ENCODE peak calls at places on chromosomes 4 and X, in ten cellular contexts. Q is WTC11, L is GM20000, M is foreskin fibroblast, P is dorsolateral prefrontal cortex, R is GM10248, F is AG10803, U is heart right ventricle, J is heart left ventricle, A is thoracic aorta. D is an unnamed sample.

GRCh38 chrX:9899640-9900075 is 67.5 kb upstream of the CLDN34 start:
- DNase-seq in Q (no peak), L (no peak), M (peak; percentile 65), P (peak; percentile 79), R (no peak), F (peak; percentile 83), U (no peak), J (no peak), A (no peak), D (no peak)

GRCh38 chr4:159341486-159341885 is 238.6 kb downstream of the RAPGEF2 start:
- DNase-seq in Q (no peak), L (no peak), M (peak; percentile 51), P (no peak), R (no peak), F (peak; percentile 18), U (no peak), J (no peak), A (no peak), D (no peak)

GRCh38 chrX:150966235-150966634 is 16.9 kb upstream of the HMGB3 start:
- DNase-seq in Q (no peak), L (no peak), M (no peak), P (no peak), R (no peak), F (no peak), U (no peak), J (no peak), A (no peak), D (no peak)

GRCh38 chr4:89000844-89001360 is 56.1 kb downstream of the FAM13A start:
- DNase-seq in Q (no peak), L (no peak), M (peak; percentile 33), P (no peak), R (no peak), F (peak; percentile 17), U (no peak), J (no peak), A (no peak), D (no peak)

GRCh38 chr4:69594382-69594781 is 45.1 kb downstream of the UGT2A2 start:
- DNase-seq in Q (no peak), L (no peak), M (no peak), P (no peak), R (no peak), F (no peak), U (no peak), J (no peak), A (no peak), D (no peak)

GRCh38 chrX:123455693-123456092 is 271.6 kb downstream of the GRIA3 start:
- DNase-seq in Q (no peak), L (no peak), M (no peak), P (no peak), R (no peak), F (no peak), U (no peak), J (no peak), A (no peak), D (no peak)

GRCh38 chrX:141142946-141143345 is 34.0 kb downstream of the LDOC1 start:
- DNase-seq in Q (no peak), L (no peak), M (peak; percentile 0), P (no peak), R (no peak), F (no peak), U (no peak), J (no peak), A (no peak), D (no peak)

GRCh38 chr4:8722556-8722955 is 130.0 kb downstream of the CPZ start:
- DNase-seq in Q (peak; percentile 2), L (no peak), M (no peak), P (no peak), R (no peak), F (no peak), U (no peak), J (no peak), A (no peak), D (no peak)

GRCh38 chrX:151921292-151921691 is 8.6 kb downstream of the MAGEA4 start:
- DNase-seq in Q (no peak), L (no peak), M (no peak), P (no peak), R (no peak), F (no peak), U (no peak), J (no peak), A (no peak), D (no peak)

GRCh38 chr4:15694431-15694830 is 8.4 kb upstream of the BST1 start:
- DNase-seq in Q (no peak), L (no peak), M (no peak), P (no peak), R (no peak), F (no peak), U (no peak), J (no peak), A (no peak), D (no peak)

GRCh38 chr4:1726146-1726934 is 5.0 kb downstream of the TACC3 start:
- DNase-seq in Q (peak; percentile 95), L (peak; percentile 82), M (peak; percentile 71), P (peak; percentile 95), R (peak; percentile 84), F (peak; percentile 76), U (peak; percentile 89), J (peak; percentile 84), A (peak; percentile 67), D (peak; percentile 96)
- TF ChIP-seq CTCF in Q (peak; percentile 98), L (peak; percentile 95), M (peak; percentile 99), P (peak; percentile 97), R (peak; percentile 94), F (peak; percentile 96), U (peak; percentile 99), J (peak; percentile 100), A (peak; percentile 97), D (peak; percentile 99)

GRCh38 chrX:11968470-11968869 is 169.8 kb upstream of the FRMPD4 start:
- DNase-seq in Q (no peak), L (no peak), M (no peak), P (no peak), R (no peak), F (peak; percentile 29), U (no peak), J (no peak), A (no peak), D (no peak)
- TF ChIP-seq CTCF in Q (no peak), L (no peak), M (no peak), P (no peak), R (no peak), F (no peak), U (no peak), J (no peak), A (no peak), D (no peak)

GRCh38 chrX:131675596-131676194 is 131.8 kb downstream of the OR13H1 start:
- DNase-seq in Q (no peak), L (peak; percentile 12), M (peak; percentile 1), P (no peak), R (peak; percentile 38), F (no peak), U (no peak), J (no peak), A (no peak), D (no peak)

DNA sequence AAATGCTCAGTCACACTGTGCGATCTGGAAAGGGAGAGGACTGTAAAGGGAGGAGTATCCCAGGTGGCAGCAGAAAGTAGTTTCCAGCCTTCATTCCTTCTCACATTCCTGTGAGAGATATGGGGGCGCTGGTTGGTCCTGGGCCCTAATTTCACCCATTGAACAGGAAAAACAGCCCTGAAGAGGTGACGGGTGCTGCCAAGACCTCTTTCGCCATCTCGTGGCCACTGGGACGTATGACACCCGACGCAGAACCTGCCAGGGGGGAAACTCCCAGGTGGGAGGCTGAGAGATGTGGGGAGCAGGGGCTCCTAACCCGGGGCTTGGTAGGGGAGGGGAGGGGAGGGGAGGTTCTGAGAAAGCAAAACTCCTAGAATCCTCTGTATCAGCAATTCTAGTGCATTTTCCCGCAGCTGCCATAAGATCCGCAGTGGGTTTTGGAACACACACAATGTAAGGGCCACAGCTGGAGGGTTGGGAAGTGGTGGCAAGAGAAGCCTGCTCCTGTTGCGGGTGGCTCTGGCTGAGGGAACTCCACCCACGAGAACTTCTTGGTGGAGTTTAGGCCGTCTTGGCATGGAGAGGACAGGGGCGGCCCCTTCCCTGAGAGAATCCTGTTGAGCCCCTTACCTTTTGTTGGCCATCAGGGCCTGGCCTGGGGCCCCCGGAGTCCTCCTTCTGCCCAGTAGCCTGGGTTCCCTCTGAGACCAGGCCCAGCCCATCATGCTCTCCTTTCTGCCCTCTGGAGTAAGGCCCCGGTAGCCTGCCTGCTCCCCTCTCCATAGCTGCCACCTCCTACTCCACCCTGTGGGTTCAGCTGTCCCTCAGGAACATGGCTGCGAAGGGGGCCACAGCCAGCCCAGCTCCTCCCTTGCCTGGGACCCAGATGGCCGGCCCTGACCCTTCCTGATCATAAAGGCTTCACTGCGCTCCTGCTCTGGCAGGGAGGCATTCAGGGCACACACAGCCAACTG is 134.1 kb downstream of the OR13H1 start:
- DNase-seq in Q (peak; percentile 65), L (peak; percentile 55), M (no peak), P (peak; percentile 58), R (peak; percentile 73), F (peak; percentile 5), U (peak; percentile 11), J (no peak), A (no peak), D (peak; percentile 51)
- TF ChIP-seq CTCF in Q (peak; percentile 58), L (peak; percentile 36), M (peak; percentile 52), P (peak; percentile 58), R (peak; percentile 58), F (peak; percentile 53), U (peak; percentile 51), J (peak; percentile 51), A (peak; percentile 25), D (peak; percentile 39)

GRCh38 chrX:1466971-1467561 is 14.4 kb upstream of the ASMTL start:
- DNase-seq in Q (no peak), L (peak; percentile 71), M (no peak), P (no peak), R (peak; percentile 68), F (no peak), U (no peak), J (peak; percentile 8), A (no peak), D (no peak)

GRCh38 chrX:1465261-1466231 is 12.8 kb upstream of the ASMTL start:
- DNase-seq in Q (no peak), L (no peak), M (no peak), P (no peak), R (no peak), F (no peak), U (no peak), J (peak; percentile 4), A (no peak), D (no peak)

GRCh38 chrX:1464282-1465131 is 11.8 kb upstream of the ASMTL start:
- DNase-seq in Q (no peak), L (no peak), M (no peak), P (no peak), R (no peak), F (no peak), U (no peak), J (peak; percentile 5), A (no peak), D (no peak)

GRCh38 chrX:1466232-1466661 is 13.5 kb upstream of the ASMTL start:
- DNase-seq in Q (no peak), L (no peak), M (no peak), P (no peak), R (no peak), F (no peak), U (no peak), J (peak; percentile 7), A (no peak), D (no peak)

DNA sequence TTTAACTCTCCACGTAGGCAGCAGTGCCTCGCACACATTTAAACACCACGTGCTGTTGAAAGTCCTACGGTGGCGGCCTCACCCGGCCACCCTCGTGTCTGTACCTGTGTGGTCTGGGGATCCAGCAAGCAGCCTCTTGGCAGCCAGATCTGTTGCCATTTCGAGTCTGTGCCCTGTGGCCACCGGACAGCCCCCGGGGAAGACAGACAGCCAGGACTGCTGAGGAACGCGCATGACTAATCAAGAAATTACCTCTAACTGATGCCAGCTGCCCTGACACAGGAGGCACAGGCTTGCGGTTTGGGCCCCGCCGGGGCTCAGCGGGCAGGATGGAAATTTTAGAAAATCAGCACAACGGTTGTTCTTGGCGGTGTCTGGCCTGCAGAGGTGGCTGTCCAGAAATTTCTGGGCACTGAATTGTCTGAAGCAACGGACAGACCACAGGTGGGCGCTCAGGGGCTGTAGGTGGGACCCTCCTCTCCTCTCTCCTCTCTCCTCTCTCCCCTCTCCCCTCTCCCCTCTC is 15.6 kb upstream of the ASMTL start:
- DNase-seq in Q (no peak), L (peak; percentile 70), M (peak; percentile 44), P (no peak), R (peak; percentile 56), F (peak; percentile 68), U (no peak), J (peak; percentile 4), A (no peak), D (no peak)
- TF ChIP-seq CTCF in Q (no peak), L (no peak), M (no peak), P (no peak), R (peak; percentile 51), F (no peak), U (no peak), J (no peak), A (no peak), D (no peak)